ENCODE peak calls at places on chromosome 21, in six cellular contexts. Q is fibroblast of the conjunctiva, T is bronchial epithelial cell, D is H9, Z is germinal center, L is fibroblast of mammary gland. O is an unnamed sample.

GRCh38 chr21:15014220-15014619 is 50.6 kb downstream of the NRIP1 start:
- DNase-seq in Q (no peak), T (no peak), D (no peak), Z (no peak), L (no peak), O (no peak)

GRCh38 chr21:35792569-35792968 is 267.8 kb downstream of the SETD4 start:
- DNase-seq in Q (no peak), T (no peak), D (no peak), Z (no peak), L (peak), O (no peak)

GRCh38 chr21:33427051-33427450 is 23.8 kb downstream of the IFNGR2 start:
- DNase-seq in Q (no peak), T (no peak), D (no peak), Z (no peak), L (no peak), O (no peak)

GRCh38 chr21:25563399-25564116 is 43.7 kb downstream of the MRPL39 start:
- DNase-seq in Q (no peak), T (no peak), D (no peak), Z (no peak), L (no peak), O (no peak)

GRCh38 chr21:33968082-33968997 is 52.7 kb upstream of the ATP5PO start:
- DNase-seq in Q (no peak), T (peak), D (no peak), Z (peak), L (peak), O (no peak)

GRCh38 chr21:32958288-32958992 is 67.3 kb upstream of the OLIG2 start:
- DNase-seq in Q (no peak), T (peak), D (peak), Z (no peak), L (no peak), O (no peak)

GRCh38 chr21:36522174-36522810 is 42.4 kb upstream of the CLDN14 start:
- DNase-seq in Q (no peak), T (no peak), D (no peak), Z (no peak), L (no peak), O (no peak)

GRCh38 chr21:45403133-45403824 is 1.7 kb upstream of the COL18A1 start:
- DNase-seq in Q (no peak), T (peak), D (no peak), Z (no peak), L (no peak), O (no peak)

GRCh38 chr21:33238565-33239255 is 9.0 kb downstream of the IFNAR2 start:
- DNase-seq in Q (no peak), T (no peak), D (no peak), Z (peak), L (no peak), O (no peak)

GRCh38 chr21:21737186-21737585 is 739.0 kb downstream of the NCAM2 start:
- DNase-seq in Q (no peak), T (no peak), D (no peak), Z (no peak), L (no peak), O (no peak)

GRCh38 chr21:44548922-44549321 is 2.4 kb downstream of the KRTAP10-2 start:
- DNase-seq in Q (no peak), T (peak), D (peak), Z (no peak), L (no peak), O (no peak)

GRCh38 chr21:45723049-45723958 is 79.8 kb downstream of the PCBP3 start:
- DNase-seq in Q (no peak), T (no peak), D (no peak), Z (no peak), L (no peak), O (no peak)

GRCh38 chr21:41616063-41616591 is 108.2 kb upstream of the TMPRSS2 start:
- DNase-seq in Q (no peak), T (no peak), D (no peak), Z (no peak), L (peak), O (peak)